ENCODE peak calls at places on chromosomes 6 and 20, in four cellular contexts. One of them, this sample, is unnamed. For H3K9me3 and H3K4me1, the result is how much of the 10 kb centered on the place peaks cover.

GRCh38 chr6:4345543-4345942 is 210.2 kb upstream of the ECI2 start:
- DNase-seq in DND-41: no peak
- DNase-seq in thyroid gland: no peak
- DNase-seq in stomach: no peak
- DNase-seq in this sample: no peak

GRCh38 chr6:145015739-145016558 is 719.4 kb downstream of the EPM2A start:
- DNase-seq in DND-41: no peak
- DNase-seq in thyroid gland: no peak
- DNase-seq in stomach: no peak
- DNase-seq in this sample: peak

GRCh38 chr20:37267684-37268313 is 6.2 kb upstream of the GHRH start:
- DNase-seq in DND-41: no peak
- DNase-seq in thyroid gland: no peak
- DNase-seq in stomach: no peak
- DNase-seq in this sample: no peak

GRCh38 chr6:10138917-10139316 is 276.0 kb downstream of the TFAP2A start:
- DNase-seq in DND-41: no peak
- DNase-seq in thyroid gland: no peak
- DNase-seq in stomach: no peak
- DNase-seq in this sample: peak

GRCh38 chr6:117976030-117976651 is 69.1 kb downstream of the SLC35F1 start:
- DNase-seq in DND-41: peak
- DNase-seq in thyroid gland: no peak
- DNase-seq in stomach: no peak
- DNase-seq in this sample: peak

GRCh38 chr6:17714879-17715860 is 8.4 kb upstream of the NUP153 start:
- DNase-seq in DND-41: no peak
- DNase-seq in thyroid gland: no peak
- DNase-seq in stomach: no peak
- DNase-seq in this sample: peak

GRCh38 chr20:31788578-31788977 is 30.6 kb upstream of the MYLK2 start:
- DNase-seq in DND-41: no peak
- DNase-seq in thyroid gland: no peak
- DNase-seq in stomach: no peak
- DNase-seq in this sample: peak

GRCh38 chr20:57647006-57647932 is 27.0 kb upstream of the ZBP1 start:
- DNase-seq in DND-41: no peak
- DNase-seq in thyroid gland: no peak
- DNase-seq in stomach: no peak
- DNase-seq in this sample: no peak

GRCh38 chr20:10172998-10173655 is 45.5 kb upstream of the SNAP25 start:
- DNase-seq in DND-41: no peak
- DNase-seq in thyroid gland: no peak
- DNase-seq in stomach: no peak
- DNase-seq in this sample: no peak

GRCh38 chr20:23622839-23623343 is 14.9 kb downstream of the CST3 start:
- DNase-seq in DND-41: no peak
- DNase-seq in thyroid gland: peak
- DNase-seq in stomach: peak
- DNase-seq in this sample: peak

GRCh38 chr6:135940783-135941182 is 89.3 kb downstream of the PDE7B start:
- DNase-seq in DND-41: no peak
- DNase-seq in thyroid gland: no peak
- DNase-seq in stomach: no peak
- DNase-seq in this sample: no peak

GRCh38 chr6:124742971-124743370 is 219.3 kb upstream of the RNF217 start:
- DNase-seq in DND-41: no peak
- DNase-seq in thyroid gland: no peak
- DNase-seq in stomach: no peak
- DNase-seq in this sample: peak

GRCh38 chr6:158561938-158562337 is 2.0 kb downstream of the TMEM181 start:
- DNase-seq in DND-41: no peak
- DNase-seq in thyroid gland: no peak
- DNase-seq in stomach: no peak
- DNase-seq in this sample: no peak

GRCh38 chr6:22848121-22848520 is 278.8 kb downstream of the HDGFL1 start:
- DNase-seq in DND-41: no peak
- DNase-seq in thyroid gland: no peak
- DNase-seq in stomach: no peak
- DNase-seq in this sample: no peak

GRCh38 chr20:48538058-48538825 is 289.6 kb downstream of the PREX1 start:
- DNase-seq in DND-41: no peak
- DNase-seq in thyroid gland: peak
- DNase-seq in stomach: peak
- DNase-seq in this sample: peak

GRCh38 chr6:104558746-104559145 is 301.0 kb downstream of the HACE1 start:
- DNase-seq in DND-41: no peak
- DNase-seq in thyroid gland: no peak
- DNase-seq in stomach: no peak
- DNase-seq in this sample: no peak

GRCh38 chr20:58109126-58109880 is 119.2 kb downstream of the ANKRD60 start:
- DNase-seq in DND-41: no peak
- DNase-seq in thyroid gland: no peak
- DNase-seq in stomach: no peak
- DNase-seq in this sample: peak

GRCh38 chr6:89930789-89931188 is 36.5 kb downstream of the GJA10 start:
- DNase-seq in DND-41: no peak
- DNase-seq in thyroid gland: no peak
- DNase-seq in stomach: no peak
- DNase-seq in this sample: no peak

GRCh38 chr6:304833-305370 is 12.6 kb downstream of the DUSP22 start:
- DNase-seq in DND-41: no peak
- DNase-seq in thyroid gland: no peak
- DNase-seq in stomach: no peak
- DNase-seq in this sample: no peak

GRCh38 chr6:303263-303662 is 11.0 kb downstream of the DUSP22 start:
- DNase-seq in DND-41: no peak
- DNase-seq in thyroid gland: no peak
- DNase-seq in stomach: no peak
- DNase-seq in this sample: no peak

GRCh38 chr6:302760-303159 is 10.5 kb downstream of the DUSP22 start:
- DNase-seq in DND-41: no peak
- DNase-seq in thyroid gland: no peak
- DNase-seq in stomach: no peak
- DNase-seq in this sample: no peak

GRCh38 chr6:305371-306206 is 13.3 kb downstream of the DUSP22 start:
- DNase-seq in DND-41: no peak
- DNase-seq in thyroid gland: no peak
- DNase-seq in stomach: no peak
- DNase-seq in this sample: no peak

GRCh38 chr6:303948-304558 is 11.8 kb downstream of the DUSP22 start:
- DNase-seq in DND-41: no peak
- DNase-seq in thyroid gland: no peak
- DNase-seq in stomach: no peak
- DNase-seq in this sample: no peak
- H3K9me3 ChIP-seq in DND-41: under half
- H3K9me3 ChIP-seq in thyroid gland: under half
- H3K9me3 ChIP-seq in stomach: under half
- H3K9me3 ChIP-seq in this sample: under half

DNA sequence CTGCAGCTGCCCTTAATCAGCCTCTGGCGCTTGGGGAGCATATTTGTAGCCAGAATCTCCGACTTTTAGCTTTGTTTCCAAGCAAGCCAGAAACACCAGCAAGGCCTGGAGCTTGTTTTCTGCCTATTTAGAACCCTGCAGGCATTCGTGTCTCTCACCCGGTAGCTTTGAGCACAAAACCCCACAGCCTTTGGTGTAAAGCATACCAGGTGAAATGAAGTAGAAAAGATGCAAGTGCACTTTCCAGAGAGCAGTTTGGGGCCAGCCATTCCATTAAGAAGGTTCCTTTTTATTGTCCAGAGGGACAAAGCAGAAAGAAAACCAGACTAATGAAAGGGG is 736 bp downstream of the FAM217B start:
- DNase-seq in DND-41: no peak
- DNase-seq in thyroid gland: no peak
- DNase-seq in stomach: no peak
- DNase-seq in this sample: no peak
- H3K4me1 ChIP-seq in DND-41: under half
- H3K4me1 ChIP-seq in thyroid gland: under half
- H3K4me1 ChIP-seq in stomach: half or more
- H3K4me1 ChIP-seq in this sample: under half

DNA sequence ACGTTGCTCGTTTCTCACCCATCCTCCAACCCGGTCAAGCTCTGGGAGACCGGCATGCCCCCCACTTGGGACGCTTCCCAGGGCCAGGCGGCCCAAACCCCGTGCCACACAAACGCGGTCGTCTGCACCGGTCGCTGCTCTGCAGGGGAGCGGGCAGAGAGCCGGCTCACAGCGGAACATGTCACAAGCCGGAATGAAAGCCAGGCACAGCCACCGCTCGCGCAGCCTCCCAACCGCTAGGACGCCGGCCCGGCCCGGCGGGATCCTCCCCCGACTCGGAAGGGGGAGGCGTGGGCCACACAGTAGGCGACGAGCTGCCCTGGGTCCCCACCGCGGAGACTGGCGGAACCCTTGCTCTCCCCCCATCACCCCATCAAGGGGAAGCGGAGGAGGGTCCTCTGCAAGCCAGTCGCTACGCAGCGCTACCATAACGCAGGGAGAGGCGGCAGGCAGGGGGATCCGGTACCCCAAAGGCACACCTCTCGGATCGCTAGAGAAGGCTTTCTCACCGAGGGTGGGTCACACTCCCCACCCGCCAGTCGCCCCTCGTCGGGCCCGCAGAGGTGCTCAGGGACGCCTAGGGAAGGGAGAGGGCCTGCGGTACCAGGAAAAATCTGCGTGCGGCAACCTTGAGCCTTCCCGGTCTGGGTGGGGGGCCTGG is 768.4 kb upstream of the DEFB115 start:
- DNase-seq in DND-41: no peak
- DNase-seq in thyroid gland: no peak
- DNase-seq in stomach: peak
- DNase-seq in this sample: no peak
- H3K9me3 ChIP-seq in DND-41: under half
- H3K9me3 ChIP-seq in thyroid gland: under half
- H3K9me3 ChIP-seq in stomach: half or more
- H3K9me3 ChIP-seq in this sample: under half

GRCh38 chr6:85360794-85361642 is 88.9 kb upstream of the NT5E start:
- DNase-seq in DND-41: no peak
- DNase-seq in thyroid gland: no peak
- DNase-seq in stomach: no peak
- DNase-seq in this sample: peak

GRCh38 chr6:85362652-85363310 is 87.1 kb upstream of the NT5E start:
- DNase-seq in DND-41: no peak
- DNase-seq in thyroid gland: no peak
- DNase-seq in stomach: no peak
- DNase-seq in this sample: no peak

GRCh38 chr6:85361643-85362014 is 88.3 kb upstream of the NT5E start:
- DNase-seq in DND-41: no peak
- DNase-seq in thyroid gland: no peak
- DNase-seq in stomach: no peak
- DNase-seq in this sample: no peak

GRCh38 chr6:85364354-85364753 is 85.5 kb upstream of the NT5E start:
- DNase-seq in DND-41: no peak
- DNase-seq in thyroid gland: no peak
- DNase-seq in stomach: no peak
- DNase-seq in this sample: peak

DNA sequence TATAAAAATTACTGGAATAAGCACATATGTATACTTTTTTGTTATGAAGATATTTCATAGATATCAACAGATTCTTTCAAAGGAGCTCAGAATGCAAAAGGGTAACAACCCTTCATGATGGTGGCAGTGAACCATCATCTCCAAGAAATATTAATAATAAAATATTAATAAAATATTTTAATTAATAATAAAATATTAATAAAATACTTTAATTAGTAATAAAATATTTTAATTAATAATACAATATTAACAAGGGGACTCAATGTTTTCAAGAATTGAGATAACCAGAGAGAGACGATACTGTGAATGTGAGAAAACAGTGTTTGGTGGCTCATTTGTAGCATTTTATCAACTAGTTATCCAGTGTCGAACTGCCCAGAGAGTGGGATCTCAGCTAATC is 86.0 kb upstream of the NT5E start:
- DNase-seq in DND-41: no peak
- DNase-seq in thyroid gland: no peak
- DNase-seq in stomach: no peak
- DNase-seq in this sample: no peak
- H3K4me1 ChIP-seq in DND-41: under half
- H3K4me1 ChIP-seq in thyroid gland: under half
- H3K4me1 ChIP-seq in stomach: under half
- H3K4me1 ChIP-seq in this sample: under half

GRCh38 chr20:46501961-46502360 is 11.4 kb downstream of the ZNF334 start:
- DNase-seq in DND-41: no peak
- DNase-seq in thyroid gland: no peak
- DNase-seq in stomach: no peak
- DNase-seq in this sample: no peak

GRCh38 chr20:46505501-46505900 is 7.9 kb downstream of the ZNF334 start:
- DNase-seq in DND-41: no peak
- DNase-seq in thyroid gland: no peak
- DNase-seq in stomach: no peak
- DNase-seq in this sample: no peak

DNA sequence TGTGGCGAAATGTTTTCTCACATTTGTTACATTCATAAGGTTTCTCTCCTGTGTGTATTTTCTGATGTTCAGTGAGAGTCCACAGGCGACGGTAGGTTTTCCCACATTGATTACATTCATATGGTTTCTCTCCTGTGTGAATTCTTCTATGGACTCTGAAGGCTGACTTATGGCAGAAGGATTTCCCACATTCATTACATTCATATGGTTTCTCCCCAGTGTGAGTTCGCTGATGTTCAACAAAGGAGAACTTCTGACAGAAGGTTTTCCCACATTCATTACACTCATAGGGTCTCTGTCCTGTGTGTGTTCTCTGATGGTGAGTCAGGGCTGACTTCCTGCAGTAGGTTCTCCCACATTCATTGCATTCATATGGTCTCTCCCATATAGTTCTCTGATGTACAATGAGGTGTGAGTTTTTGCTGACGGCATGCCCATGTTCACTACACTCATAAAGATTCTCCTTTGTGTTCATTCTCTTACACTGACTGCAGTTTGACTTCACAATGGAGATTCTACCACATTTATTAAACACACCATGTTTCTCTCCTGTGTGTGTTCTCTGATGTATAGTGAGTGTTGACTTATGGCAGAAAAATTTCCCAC is 11.9 kb downstream of the ZNF334 start:
- DNase-seq in DND-41: no peak
- DNase-seq in thyroid gland: no peak
- DNase-seq in stomach: no peak
- DNase-seq in this sample: no peak
- H3K9me3 ChIP-seq in DND-41: under half
- H3K9me3 ChIP-seq in thyroid gland: under half
- H3K9me3 ChIP-seq in stomach: under half
- H3K9me3 ChIP-seq in this sample: under half